ENCODE peak calls at places on chromosomes 12 and 14, in six cellular contexts. I is activated T-cell treated with anti-CD3 and anti-CD28 coated beads for 1 hour; U is DMS 273 treated with DMSO at 0.1 percent for 48 hours; N is naive thymus-derived CD8-positive, alpha-beta T cell; T is astrocyte of the spinal cord; Q is activated gamma-delta T cell. B is an unnamed sample.

GRCh38 chr12:71183018-71183417 is 25.2 kb upstream of the TSPAN8 start:
- DNase-seq in I (no peak), U (no peak), T (peak), N (no peak), Q (no peak), B (no peak)

GRCh38 chr12:58888131-58888783 is 32.0 kb downstream of the LRIG3 start:
- DNase-seq in Q (no peak), N (no peak), I (no peak), T (peak), U (no peak), B (no peak)

GRCh38 chr12:120822832-120823503 is 81.2 kb downstream of the SPPL3 start:
- DNase-seq in Q (no peak), U (no peak), I (no peak), T (no peak), N (no peak), B (no peak)

GRCh38 chr14:100317897-100318808 is 5.0 kb upstream of the SLC25A47 start:
- DNase-seq in U (no peak), N (peak), T (peak), Q (peak), I (peak), B (peak)

GRCh38 chr14:39704581-39704980 is 272.3 kb upstream of the FBXO33 start:
- DNase-seq in Q (no peak), I (no peak), T (no peak), N (no peak), U (no peak), B (no peak)

GRCh38 chr12:53696285-53696654 is 20.4 kb upstream of the ATP5MC2 start:
- DNase-seq in N (no peak), I (no peak), Q (no peak), U (peak), T (peak), B (peak)

GRCh38 chr12:104282109-104282508 is 21.4 kb upstream of the EID3 start:
- DNase-seq in N (no peak), U (no peak), Q (no peak), I (no peak), T (peak), B (no peak)

GRCh38 chr12:40104461-40105264 is 1.2 kb downstream of the SLC2A13 start:
- DNase-seq in T (no peak), I (no peak), N (no peak), U (no peak), Q (no peak), B (no peak)

GRCh38 chr14:99231850-99232401 is 40.1 kb downstream of the BCL11B start:
- DNase-seq in U (no peak), Q (peak), I (no peak), T (no peak), N (no peak), B (peak)

GRCh38 chr12:57248934-57249742 is 1.8 kb downstream of the STAC3 start:
- DNase-seq in Q (no peak), I (no peak), N (no peak), T (no peak), U (no peak), B (peak)

GRCh38 chr14:104048758-104049496 is 36.6 kb upstream of the ASPG start:
- DNase-seq in Q (no peak), N (no peak), I (no peak), T (peak), U (no peak), B (no peak)

GRCh38 chr12:124044809-124045321 is 71.8 kb downstream of the ZNF664 start:
- DNase-seq in T (no peak), N (peak), Q (no peak), U (no peak), I (no peak), B (peak)

GRCh38 chr12:92543359-92543758 is 159.4 kb upstream of the PLEKHG7 start:
- DNase-seq in T (no peak), I (no peak), Q (no peak), U (no peak), N (no peak), B (no peak)

GRCh38 chr12:103442187-103442564 is 53.6 kb downstream of the C12orf42 start:
- DNase-seq in U (no peak), Q (no peak), T (no peak), N (no peak), I (no peak), B (no peak)

GRCh38 chr14:84937449-84937848 is 592.5 kb upstream of the FLRT2 start:
- DNase-seq in U (no peak), Q (no peak), N (no peak), I (no peak), T (no peak), B (no peak)

GRCh38 chr12:113769322-113769721 is 196.8 kb downstream of the RBM19 start:
- DNase-seq in Q (no peak), I (no peak), U (no peak), N (no peak), T (no peak), B (no peak)

GRCh38 chr12:27003421-27004311 is 10.5 kb downstream of the TM7SF3 start:
- DNase-seq in T (no peak), U (peak), N (no peak), Q (no peak), I (no peak), B (no peak)

GRCh38 chr12:107511292-107511691 is 174.3 kb upstream of the PWP1 start:
- DNase-seq in U (no peak), I (no peak), Q (no peak), N (no peak), T (peak), B (no peak)

GRCh38 chr14:60753264-60754126 is 18.9 kb downstream of the MNAT1 start:
- DNase-seq in T (peak), Q (no peak), I (peak), U (no peak), N (peak), B (peak)

GRCh38 chr12:12214635-12215131 is 52.2 kb downstream of the LRP6 start:
- DNase-seq in U (no peak), I (no peak), T (peak), Q (no peak), N (no peak), B (peak)

GRCh38 chr14:58238252-58239247 is 6.1 kb upstream of the PSMA3 start:
- DNase-seq in I (no peak), T (no peak), Q (no peak), U (no peak), N (no peak), B (no peak)

GRCh38 chr14:60945984-60946383 is 34.9 kb downstream of the TRMT5 start:
- DNase-seq in I (no peak), Q (no peak), N (no peak), U (no peak), T (peak), B (no peak)